ENCODE peak calls at places on chromosome X, in six cellular contexts. H is CD4-positive, alpha-beta T cell; K is upper lobe of right lung; C is uterus; M is breast epithelium; O is SK-N-MC. D is an unnamed sample. For H3K9me3, the result is how much of the 10 kb centered on the place peaks cover.

GRCh38 chrX:9501362-9501761 is 36.5 kb downstream of the TBL1X start:
- DNase-seq in O (no peak), C (no peak), K (no peak), H (no peak), M (no peak), D (no peak)

GRCh38 chrX:10156199-10157031 is at the start of gene CLCN4:
- DNase-seq in K (peak), H (no peak), O (no peak), C (no peak), M (no peak), D (no peak)

GRCh38 chrX:130878350-130879341 is 24.4 kb downstream of the ENOX2 start:
- DNase-seq in H (no peak), K (no peak), M (peak), O (peak), C (no peak), D (no peak)

GRCh38 chrX:35728481-35728880 is 69.7 kb upstream of the MAGEB16 start:
- DNase-seq in H (no peak), M (no peak), K (no peak), O (no peak), C (no peak), D (no peak)

GRCh38 chrX:72102760-72103159 is 29.0 kb downstream of the RTL5 start:
- DNase-seq in C (no peak), K (no peak), O (no peak), M (no peak), H (no peak), D (no peak)

GRCh38 chrX:41634284-41634683 is 54.5 kb upstream of the GPR34 start:
- DNase-seq in K (no peak), C (no peak), H (no peak), M (no peak), O (no peak), D (no peak)

GRCh38 chrX:129697204-129697829 is 41.5 kb upstream of the XPNPEP2 start:
- DNase-seq in H (no peak), M (no peak), C (no peak), K (no peak), O (no peak), D (no peak)

GRCh38 chrX:49071877-49072711 is 1.7 kb downstream of the PRAF2 start:
- DNase-seq in M (peak), K (peak), H (no peak), O (no peak), C (peak), D (no peak)

GRCh38 chrX:7132335-7133035 is 15.0 kb upstream of the STS start:
- DNase-seq in C (no peak), M (peak), O (no peak), K (peak), H (no peak), D (no peak)

GRCh38 chrX:110087485-110088356 is 84.8 kb downstream of the TMEM164 start:
- DNase-seq in M (no peak), H (no peak), K (no peak), O (no peak), C (no peak), D (no peak)

GRCh38 chrX:68794486-68794885 is 34.3 kb upstream of the EFNB1 start:
- DNase-seq in K (no peak), H (no peak), O (no peak), C (no peak), M (no peak), D (no peak)
- H3K9me3 ChIP-seq in K (under half), H (under half), O (under half), C (under half), M (under half), D (under half)

GRCh38 chrX:150536455-150537116 is 31.8 kb upstream of the MTM1 start:
- DNase-seq in O (no peak), M (no peak), C (no peak), K (no peak), H (no peak), D (no peak)
- H3K9me3 ChIP-seq in O (under half), M (under half), C (under half), K (under half), H (under half), D (under half)

DNA sequence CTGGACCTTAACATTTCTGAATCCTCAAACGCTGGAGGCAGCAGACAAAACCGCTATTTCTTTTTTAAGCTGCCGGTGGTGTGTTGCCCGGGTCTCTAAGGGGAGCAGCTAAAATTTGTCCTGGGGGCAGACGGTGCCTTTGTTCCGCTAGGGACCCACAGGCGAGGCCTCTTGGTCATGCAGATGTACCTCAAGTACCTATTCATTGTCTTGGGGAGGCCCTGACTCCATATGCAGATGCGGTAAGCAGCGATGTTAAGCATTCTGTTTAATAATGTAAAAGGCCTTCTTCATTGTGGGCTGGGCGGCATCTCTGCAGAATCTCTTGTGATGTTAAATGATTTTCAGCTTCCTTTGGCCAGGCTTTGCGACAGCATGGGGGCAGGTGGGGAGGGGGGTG is 98.9 kb upstream of the PJA1 start:
- DNase-seq in H (no peak), C (no peak), K (no peak), O (no peak), M (no peak), D (no peak)
- H3K9me3 ChIP-seq in H (under half), C (under half), K (under half), O (under half), M (under half), D (under half)

DNA sequence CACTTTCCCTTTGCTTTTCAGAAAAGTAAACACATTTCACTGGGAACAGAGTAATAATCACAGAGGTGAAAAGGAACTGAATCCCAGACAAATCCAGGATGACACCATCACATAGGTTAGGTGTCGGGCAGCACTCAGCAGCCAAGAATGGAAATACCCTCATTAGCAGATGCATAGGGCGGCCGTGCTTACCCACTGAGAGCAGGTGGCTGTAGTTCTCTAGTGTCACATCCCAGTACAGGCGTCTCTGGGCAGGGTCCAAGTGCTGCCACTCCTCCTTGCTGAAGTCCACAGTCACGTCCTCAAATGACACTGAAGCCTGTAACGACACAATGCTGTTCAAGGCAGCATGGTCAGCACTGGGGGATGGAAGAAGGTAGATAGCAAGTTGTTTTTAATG is 26.9 kb downstream of the ZNF41 start:
- DNase-seq in K (no peak), M (no peak), O (no peak), H (no peak), C (no peak), D (no peak)
- H3K9me3 ChIP-seq in K (under half), M (under half), O (under half), H (under half), C (under half), D (under half)

GRCh38 chrX:143757887-143758286 is 37.3 kb upstream of the SPANXN2 start:
- DNase-seq in M (no peak), H (no peak), O (no peak), K (no peak), C (no peak), D (no peak)
- H3K9me3 ChIP-seq in M (under half), H (under half), O (under half), K (under half), C (under half), D (under half)

DNA sequence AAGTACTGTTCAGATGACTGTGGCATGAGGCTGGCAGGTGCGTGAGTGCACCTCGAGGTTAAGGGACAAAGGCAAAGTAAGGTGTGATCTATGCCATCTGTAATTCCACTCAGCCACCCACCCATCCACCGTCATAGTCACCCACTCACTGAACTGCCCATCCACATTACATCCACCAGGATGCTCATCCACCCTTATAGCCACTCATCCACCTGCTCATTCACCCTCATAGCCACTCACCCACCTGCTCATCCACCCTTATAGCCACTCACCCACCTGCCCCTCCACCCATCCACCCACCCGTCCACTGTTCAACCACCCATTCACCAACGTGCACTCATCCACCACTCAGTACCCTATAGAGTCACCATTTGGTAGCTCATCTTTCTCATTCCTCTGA is 64.1 kb upstream of the UXT start:
- DNase-seq in H (no peak), C (no peak), K (no peak), M (no peak), O (no peak), D (no peak)
- H3K9me3 ChIP-seq in H (under half), C (under half), K (under half), M (under half), O (under half), D (under half)

DNA sequence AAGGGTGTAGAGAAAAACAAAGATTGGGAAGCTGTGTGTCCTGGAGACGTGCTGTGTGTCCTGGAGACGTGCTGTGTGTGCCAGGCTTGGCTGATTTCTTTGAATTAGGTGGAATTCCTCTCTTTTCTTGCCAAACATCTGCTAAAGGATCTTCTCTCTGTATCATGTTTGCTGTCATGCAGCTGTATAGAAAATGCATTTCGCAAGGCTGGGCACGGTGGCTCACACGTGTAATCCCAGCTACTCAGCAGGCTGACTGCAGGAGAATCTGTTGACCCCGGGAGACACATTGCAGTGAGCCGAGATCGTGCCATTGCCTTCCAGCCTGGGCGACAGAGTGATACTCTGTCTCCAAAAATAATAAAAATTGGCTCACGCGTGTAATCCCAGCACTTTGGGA is 187.0 kb downstream of the CRLF2 start:
- DNase-seq in K (no peak), C (no peak), O (no peak), M (no peak), H (no peak), D (no peak)
- H3K9me3 ChIP-seq in K (under half), C (under half), O (under half), M (under half), H (under half), D (under half)

DNA sequence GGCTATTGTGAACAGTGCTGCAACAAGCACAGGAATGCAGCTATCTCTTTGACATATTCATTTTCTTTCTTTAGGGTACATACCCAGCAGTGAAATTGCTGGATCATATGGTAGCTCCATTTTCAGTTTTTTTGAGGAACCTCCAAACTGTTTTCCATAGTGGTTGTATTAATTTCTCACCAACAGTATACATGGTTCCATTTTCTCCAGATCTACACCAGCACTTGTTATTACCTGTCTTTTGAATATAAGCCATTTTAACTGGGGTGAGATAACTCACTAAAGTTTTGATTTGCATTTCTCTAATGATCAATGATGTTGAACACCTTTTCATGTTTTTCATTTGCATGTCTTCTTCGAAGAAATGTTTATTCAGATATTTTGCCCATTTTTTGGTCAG is 241.1 kb upstream of the AGTR2 start:
- DNase-seq in O (no peak), K (no peak), C (no peak), M (no peak), H (no peak), D (no peak)
- H3K9me3 ChIP-seq in O (under half), K (under half), C (under half), M (under half), H (under half), D (under half)